ENCODE peak calls at places on chromosome 4, in six cellular contexts. K, V, P, H, I and C are unnamed samples.
A peak's percentile ranks its signal among the peaks of the same experiment; 100 is the strongest.

GRCh38 chr4:100362363-100362762 is 155.5 kb downstream of the EMCN start:
- DNase-seq in H (no peak), P (peak; percentile 8), I (no peak), V (no peak), K (no peak), C (no peak)

GRCh38 chr4:1766336-1767057 is 26.6 kb upstream of the FGFR3 start:
- DNase-seq in P (no peak), H (no peak), V (no peak), I (peak; percentile 54), K (no peak), C (no peak)

GRCh38 chr4:55554453-55555030 is 7.8 kb upstream of the CLOCK start:
- DNase-seq in P (peak; percentile 78), K (peak; percentile 39), V (no peak), H (no peak), I (no peak), C (no peak)

GRCh38 chr4:17385403-17385802 is 126.5 kb downstream of the QDPR start:
- DNase-seq in H (no peak), I (no peak), P (peak; percentile 37), K (peak; percentile 14), V (no peak), C (no peak)

GRCh38 chr4:37604464-37604863 is 81.7 kb downstream of the RELL1 start:
- DNase-seq in I (no peak), P (peak; percentile 40), K (no peak), H (no peak), V (no peak), C (no peak)

GRCh38 chr4:117334451-117335188 is 249.2 kb upstream of the TRAM1L1 start:
- DNase-seq in P (no peak), V (no peak), K (no peak), I (no peak), H (no peak), C (no peak)

GRCh38 chr4:120009731-120010130 is 56.9 kb downstream of the MAD2L1 start:
- DNase-seq in P (no peak), K (no peak), H (no peak), V (no peak), I (no peak), C (no peak)

GRCh38 chr4:183330841-183331240 is 8.6 kb upstream of the CLDN24 start:
- DNase-seq in H (no peak), I (no peak), K (no peak), V (no peak), P (no peak), C (no peak)

GRCh38 chr4:31261632-31262031 is 541.5 kb downstream of the PCDH7 start:
- DNase-seq in K (no peak), V (no peak), P (no peak), I (no peak), H (no peak), C (no peak)

GRCh38 chr4:94548571-94548970 is 96.8 kb downstream of the PDLIM5 start:
- DNase-seq in I (peak; percentile 33), H (no peak), V (no peak), P (peak; percentile 92), K (no peak), C (peak; percentile 93)

GRCh38 chr4:5455003-5455585 is 253.3 kb downstream of the EVC2 start:
- DNase-seq in P (no peak), I (no peak), K (no peak), H (no peak), V (no peak), C (no peak)

GRCh38 chr4:140349816-140350215 is 23.6 kb upstream of the SCOC start:
- DNase-seq in K (no peak), V (no peak), P (no peak), H (no peak), I (peak; percentile 33), C (no peak)

GRCh38 chr4:173415885-173416658 is 17.2 kb upstream of the SCRG1 start:
- DNase-seq in K (no peak), P (no peak), I (peak; percentile 16), V (no peak), H (no peak), C (no peak)

GRCh38 chr4:143254479-143255216 is 69.9 kb downstream of the USP38 start:
- DNase-seq in K (no peak), I (peak; percentile 71), H (no peak), P (no peak), V (no peak), C (no peak)

GRCh38 chr4:122689972-122690371 is 42.5 kb upstream of the BBS12 start:
- DNase-seq in V (no peak), H (no peak), I (no peak), P (no peak), K (no peak), C (no peak)

GRCh38 chr4:158624889-158625478 is 46.7 kb downstream of the C4orf46 start:
- DNase-seq in K (peak; percentile 44), H (peak; percentile 28), I (peak; percentile 86), V (no peak), P (peak; percentile 81), C (peak; percentile 28)

GRCh38 chr4:160038560-160038959 is 935.7 kb downstream of the RAPGEF2 start:
- DNase-seq in H (no peak), V (no peak), I (no peak), K (no peak), P (peak; percentile 2), C (peak; percentile 58)

GRCh38 chr4:169397762-169398161 is 127.0 kb upstream of the SH3RF1 start:
- DNase-seq in I (no peak), H (no peak), P (peak; percentile 48), K (no peak), V (no peak), C (no peak)

GRCh38 chr4:78772526-78773084 is 3.5 kb upstream of the BMP2K start:
- DNase-seq in H (no peak), K (no peak), P (no peak), I (no peak), V (no peak), C (no peak)

GRCh38 chr4:71553605-71554004 is 214.8 kb downstream of the SLC4A4 start:
- DNase-seq in K (peak; percentile 14), I (peak; percentile 56), P (peak; percentile 58), V (no peak), H (no peak), C (peak; percentile 17)

GRCh38 chr4:153233761-153234371 is 29.6 kb downstream of the TRIM2 start:
- DNase-seq in K (peak; percentile 77), V (no peak), I (no peak), P (peak; percentile 89), H (no peak), C (no peak)

GRCh38 chr4:1019726-1020470 is 8.5 kb downstream of the FGFRL1 start:
- DNase-seq in P (no peak), K (no peak), V (no peak), I (no peak), H (no peak), C (no peak)

GRCh38 chr4:123589361-123589760 is 192.8 kb downstream of the SPRY1 start:
- DNase-seq in H (no peak), I (no peak), V (no peak), K (no peak), P (no peak), C (no peak)

GRCh38 chr4:95637047-95637600 is 88.4 kb upstream of the UNC5C start:
- DNase-seq in K (no peak), V (no peak), H (peak; percentile 28), I (peak; percentile 79), P (peak; percentile 55), C (no peak)

GRCh38 chr4:183147983-183148382 is 48.9 kb downstream of the WWC2 start:
- DNase-seq in H (no peak), K (no peak), P (no peak), V (no peak), I (no peak), C (no peak)

GRCh38 chr4:188780686-188781085 is 641.4 kb downstream of the TRIML1 start:
- DNase-seq in H (no peak), K (no peak), I (no peak), P (no peak), V (no peak), C (no peak)

GRCh38 chr4:188783606-188784157 is 644.4 kb downstream of the TRIML1 start:
- DNase-seq in V (no peak), H (no peak), K (peak; percentile 3), P (no peak), I (no peak), C (no peak)

GRCh38 chr4:188780028-188780427 is 640.8 kb downstream of the TRIML1 start:
- DNase-seq in P (no peak), K (no peak), V (no peak), H (no peak), I (no peak), C (no peak)

GRCh38 chr4:188783160-188783559 is 643.9 kb downstream of the TRIML1 start:
- DNase-seq in H (no peak), P (no peak), K (no peak), V (no peak), I (no peak), C (no peak)

GRCh38 chr4:188781655-188782054 is 642.4 kb downstream of the TRIML1 start:
- DNase-seq in H (peak; percentile 13), P (no peak), V (no peak), K (no peak), I (peak; percentile 70), C (no peak)
- TF ChIP-seq CTCF in H (peak; percentile 39), P (peak; percentile 43), V (no peak), K (peak; percentile 43), I (peak; percentile 73), C (peak; percentile 58)

GRCh38 chr4:56843421-56843899 is 22.0 kb upstream of the SPINK2 start:
- DNase-seq in K (no peak), P (peak; percentile 59), H (no peak), I (peak; percentile 65), V (no peak), C (no peak)
- TF ChIP-seq CTCF in K (no peak), P (no peak), H (no peak), I (peak; percentile 58), V (no peak), C (no peak)

GRCh38 chr4:99154658-99155342 is 10.7 kb upstream of the ADH4 start:
- DNase-seq in K (no peak), H (no peak), I (no peak), V (no peak), P (no peak), C (no peak)

GRCh38 chr4:99156992-99157391 is 12.9 kb upstream of the ADH4 start:
- DNase-seq in I (no peak), K (no peak), H (no peak), P (no peak), V (no peak), C (no peak)

GRCh38 chr4:99157478-99157935 is 13.4 kb upstream of the ADH4 start:
- DNase-seq in P (no peak), H (no peak), V (no peak), I (no peak), K (no peak), C (no peak)

GRCh38 chr4:99161700-99162099 is 17.6 kb upstream of the ADH4 start:
- DNase-seq in K (no peak), H (no peak), I (no peak), P (no peak), V (no peak), C (no peak)

GRCh38 chr4:99159699-99160098 is 15.6 kb upstream of the ADH4 start:
- DNase-seq in P (no peak), K (no peak), H (no peak), V (no peak), I (no peak), C (no peak)
- TF ChIP-seq CTCF in P (peak; percentile 10), K (peak; percentile 7), H (no peak), V (no peak), I (no peak), C (no peak)

DNA sequence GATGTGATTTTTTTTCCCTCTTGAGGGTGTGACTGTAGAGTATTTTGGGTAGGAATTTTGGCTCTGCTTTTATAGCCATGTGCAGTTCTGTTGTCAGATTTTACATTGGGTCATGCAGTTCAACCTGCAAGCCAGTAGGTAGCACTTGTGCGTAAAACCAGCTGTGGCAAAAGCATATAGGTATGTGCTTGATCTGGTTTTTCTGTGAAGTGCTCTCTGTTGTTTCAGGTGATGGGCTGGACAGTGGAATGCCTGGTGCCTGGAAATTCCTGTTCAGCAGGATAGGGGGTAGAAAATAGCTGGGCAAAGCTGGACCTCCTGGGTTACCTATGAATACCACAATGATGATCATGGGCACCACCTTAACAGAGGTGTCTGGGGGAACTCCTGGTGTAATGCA is 584.2 kb upstream of the PCDH10 start:
- DNase-seq in H (no peak), I (peak; percentile 17), V (no peak), K (no peak), P (peak; percentile 10), C (no peak)
- TF ChIP-seq CTCF in H (no peak), I (peak; percentile 38), V (no peak), K (no peak), P (no peak), C (peak; percentile 15)